ENCODE peak calls at places on chromosomes 5 and 9, in five cellular contexts. U, X, D, W and M are unnamed samples.

GRCh38 chr9:118395415-118395814 is 691.2 kb downstream of the TLR4 start:
- DNase-seq in U (no peak), X (no peak), D (no peak), W (no peak), M (no peak)

GRCh38 chr9:129054163-129054851 is 17.9 kb downstream of the MIGA2 start:
- DNase-seq in U (no peak), X (no peak), D (no peak), W (no peak), M (no peak)

GRCh38 chr5:146698651-146699050 is 179.9 kb downstream of the PPP2R2B start:
- DNase-seq in U (no peak), X (no peak), D (no peak), W (no peak), M (no peak)

GRCh38 chr9:131307974-131308373 is 18.5 kb downstream of the PLPP7 start:
- DNase-seq in U (no peak), X (no peak), D (no peak), W (no peak), M (no peak)

GRCh38 chr9:8346291-8346690 is 546.7 kb upstream of the DMAC1 start:
- DNase-seq in U (no peak), X (no peak), D (no peak), W (no peak), M (peak; percentile 22)

GRCh38 chr9:651372-651771 is 190.1 kb upstream of the DMRT1 start:
- DNase-seq in U (no peak), X (no peak), D (no peak), W (no peak), M (no peak)

GRCh38 chr9:111599092-111599947 is at the start of gene PTGR1:
- DNase-seq in U (peak; percentile 90), X (peak; percentile 72), D (peak; percentile 90), W (peak; percentile 86), M (peak; percentile 87)

GRCh38 chr5:55691265-55692105 is 20.6 kb downstream of the SLC38A9 start:
- DNase-seq in U (peak; percentile 77), X (peak; percentile 48), D (no peak), W (no peak), M (peak; percentile 73)

GRCh38 chr5:103617913-103618312 is 55.3 kb upstream of the NUDT12 start:
- DNase-seq in U (no peak), X (peak; percentile 46), D (no peak), W (no peak), M (no peak)

GRCh38 chr5:6820851-6821479 is 107.7 kb downstream of the TENT4A start:
- DNase-seq in U (peak; percentile 55), X (peak; percentile 60), D (no peak), W (no peak), M (peak; percentile 9)

GRCh38 chr9:87670572-87671264 is 55.2 kb upstream of the CTSL start:
- DNase-seq in U (no peak), X (no peak), D (no peak), W (no peak), M (no peak)

GRCh38 chr5:81850932-81851331 is 100.0 kb upstream of the SSBP2 start:
- DNase-seq in U (no peak), X (no peak), D (no peak), W (no peak), M (no peak)

GRCh38 chr5:150058480-150059126 is 27.8 kb downstream of the CSF1R start:
- DNase-seq in U (peak; percentile 30), X (peak; percentile 81), D (no peak), W (peak; percentile 91), M (peak; percentile 78)

DNA sequence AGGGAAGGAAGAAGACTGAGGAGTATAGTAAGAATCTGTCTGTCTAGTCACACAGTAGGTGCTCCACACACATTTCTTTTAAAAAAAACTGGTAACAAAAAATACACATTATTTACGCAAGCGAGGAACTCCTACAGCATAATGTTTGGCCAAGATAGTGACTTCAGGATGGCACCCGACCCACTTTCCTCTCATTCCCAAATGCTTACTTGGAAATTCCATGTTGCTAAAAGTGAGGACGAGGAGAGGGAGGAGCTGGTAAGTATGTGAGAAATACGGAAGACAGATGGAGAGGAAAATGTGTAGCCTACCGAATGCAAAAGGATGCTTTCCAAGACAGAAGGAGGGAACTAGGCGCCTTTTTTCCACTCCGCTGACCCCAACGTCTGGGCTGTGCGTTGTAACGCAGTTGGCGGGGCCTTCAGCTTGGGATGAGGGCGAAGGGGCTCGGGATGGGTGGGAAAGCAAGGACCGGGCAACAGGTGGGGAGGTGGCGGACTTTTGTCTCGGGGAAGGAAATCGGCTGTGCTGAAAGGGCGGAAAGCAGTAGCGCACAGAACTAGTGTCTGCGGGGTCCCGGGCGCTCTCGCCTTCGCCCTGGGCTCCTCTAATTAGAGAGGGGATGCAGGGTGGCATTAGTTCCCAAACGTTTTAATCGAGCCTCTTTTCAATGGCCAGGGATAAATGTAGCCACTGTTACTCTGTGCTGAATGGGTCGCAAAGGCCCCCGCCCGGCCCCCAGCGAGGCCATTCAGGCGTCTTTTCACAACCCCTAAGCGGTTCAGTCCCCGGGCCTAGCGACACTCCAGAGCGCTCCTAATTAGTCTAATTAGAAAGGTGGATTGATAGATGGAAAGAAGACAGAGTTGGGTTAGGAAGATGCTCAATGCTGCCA is 12.7 kb downstream of the FOXD1 start:
- DNase-seq in U (no peak), X (no peak), D (no peak), W (no peak), M (no peak)
- H3K4me3 ChIP-seq in U (no peak overlapping the region), X (no peak overlapping the region), D (no peak overlapping the region), W (no peak overlapping the region), M (no peak overlapping the region)

GRCh38 chr5:91177085-91177484 is 206.0 kb downstream of the ARRDC3 start:
- DNase-seq in U (no peak), X (no peak), D (no peak), W (no peak), M (no peak)
- H3K4me3 ChIP-seq in U (no peak overlapping the region), X (no peak overlapping the region), D (no peak overlapping the region), W (no peak overlapping the region), M (no peak overlapping the region)

GRCh38 chr5:159878988-159879471 is 37.3 kb upstream of the ADRA1B start:
- DNase-seq in U (peak; percentile 57), X (no peak), D (peak; percentile 76), W (peak; percentile 95), M (peak; percentile 92)
- H3K4me3 ChIP-seq in U (no peak overlapping the region), X (no peak overlapping the region), D (no peak overlapping the region), W (no peak overlapping the region), M (no peak overlapping the region)

GRCh38 chr5:83764101-83764500 is 43.4 kb upstream of the HAPLN1 start:
- DNase-seq in U (no peak), X (no peak), D (no peak), W (no peak), M (no peak)

GRCh38 chr5:83767409-83767992 is 46.8 kb upstream of the HAPLN1 start:
- DNase-seq in U (peak; percentile 1), X (peak; percentile 4), D (no peak), W (no peak), M (peak; percentile 32)
- H3K4me3 ChIP-seq in U (no peak overlapping the region), X (no peak overlapping the region), D (no peak overlapping the region), W (no peak overlapping the region), M (no peak overlapping the region)

DNA sequence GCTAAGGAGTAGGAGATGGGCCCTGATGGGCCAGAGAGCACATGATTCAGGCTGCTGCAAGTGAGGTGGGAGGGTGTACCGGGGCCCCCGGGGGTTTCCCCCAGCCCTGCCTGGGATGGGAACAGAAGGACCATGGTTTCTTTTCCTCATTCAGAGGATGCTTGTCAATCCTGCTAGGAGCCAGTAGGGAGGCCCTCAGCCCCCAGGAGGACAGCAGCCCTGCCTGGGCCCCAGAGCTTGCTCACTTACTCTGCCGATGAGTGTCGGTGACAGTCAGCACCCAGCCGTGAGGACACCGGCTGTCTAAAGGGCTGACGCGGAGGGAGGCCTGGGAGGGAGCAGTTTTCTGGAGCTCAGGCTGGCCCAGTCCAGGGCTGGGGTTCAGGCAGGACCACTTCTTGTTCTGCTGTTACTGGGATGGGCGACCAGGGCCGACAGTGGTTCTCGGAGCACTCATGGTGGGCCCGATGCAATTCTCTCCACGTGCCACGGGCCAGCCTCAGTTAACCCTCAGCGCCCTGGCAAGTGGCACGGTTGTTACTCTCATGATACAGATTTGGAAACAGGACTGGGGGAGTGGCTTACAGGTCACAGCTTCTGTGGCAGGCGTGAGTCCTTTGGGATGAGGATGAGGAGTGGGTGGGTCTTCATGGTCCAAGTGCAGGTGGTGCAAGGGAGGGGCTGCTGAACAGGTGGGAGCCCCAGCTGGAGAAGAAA is 1.8 kb downstream of the ARRDC1 start:
- DNase-seq in U (no peak), X (peak; percentile 40), D (no peak), W (no peak), M (no peak)
- H3K4me3 ChIP-seq in U (peak overlapping the region; percentile 78), X (peak overlapping the region; percentile 75), D (peak overlapping the region; percentile 85), W (no peak overlapping the region), M (no peak overlapping the region)

GRCh38 chr9:105625088-105625487 is 37.2 kb upstream of the TAL2 start:
- DNase-seq in U (no peak), X (no peak), D (no peak), W (no peak), M (no peak)
- H3K4me3 ChIP-seq in U (no peak overlapping the region), X (no peak overlapping the region), D (no peak overlapping the region), W (no peak overlapping the region), M (no peak overlapping the region)